ENCODE peak calls at places on chromosomes 16 and 17, in six cellular contexts. R is GM06990, S is SK-N-SH, E is H1, L is stomach, Z is Peyer's patch. Y is an unnamed sample. For H3K36me3, the result is how much of the 10 kb centered on the place peaks cover.

GRCh38 chr16:57781349-57781740 is 20.9 kb downstream of the KIFC3 start:
- DNase-seq in R (no peak), S (no peak), E (no peak), L (no peak), Z (no peak), Y (no peak)

GRCh38 chr16:11300560-11300892 is 19.4 kb upstream of the PRM1 start:
- DNase-seq in R (no peak), S (no peak), E (no peak), L (no peak), Z (no peak), Y (no peak)

GRCh38 chr17:47862621-47863440 is 11.9 kb upstream of the SP6 start:
- DNase-seq in R (no peak), S (no peak), E (no peak), L (no peak), Z (peak), Y (peak)

GRCh38 chr16:3173892-3174617 is 13.9 kb upstream of the OR1F1 start:
- DNase-seq in R (peak), S (peak), E (peak), L (no peak), Z (no peak), Y (no peak)

GRCh38 chr17:17795296-17795695 is 41.5 kb downstream of the SREBF1 start:
- DNase-seq in R (no peak), S (no peak), E (no peak), L (no peak), Z (no peak), Y (no peak)

GRCh38 chr17:78541488-78542237 is 35.5 kb downstream of the DNAH17 start:
- DNase-seq in R (no peak), S (no peak), E (no peak), L (no peak), Z (no peak), Y (no peak)

GRCh38 chr17:42361781-42362186 is 26.5 kb downstream of the STAT3 start:
- DNase-seq in R (no peak), S (no peak), E (no peak), L (no peak), Z (peak), Y (no peak)

GRCh38 chr16:88335150-88335685 is 47.5 kb upstream of the ZNF469 start:
- DNase-seq in R (no peak), S (no peak), E (no peak), L (no peak), Z (no peak), Y (no peak)

GRCh38 chr16:88651276-88651988 is 579 bp upstream of the CYBA start:
- DNase-seq in R (peak), S (peak), E (no peak), L (peak), Z (peak), Y (peak)

GRCh38 chr16:69404275-69404805 is 18.5 kb upstream of the TERF2 start:
- DNase-seq in R (no peak), S (no peak), E (no peak), L (peak), Z (peak), Y (no peak)

GRCh38 chr16:70573451-70574121 is 50.0 kb downstream of the SF3B3 start:
- DNase-seq in R (no peak), S (no peak), E (no peak), L (no peak), Z (peak), Y (no peak)

GRCh38 chr16:47036201-47036600 is 62.7 kb upstream of the DNAJA2 start:
- DNase-seq in R (no peak), S (no peak), E (no peak), L (no peak), Z (no peak), Y (no peak)

GRCh38 chr16:84759906-84760305 is 59.9 kb upstream of the CRISPLD2 start:
- DNase-seq in R (no peak), S (no peak), E (no peak), L (no peak), Z (no peak), Y (no peak)

GRCh38 chr17:64061157-64061898 is 40.9 kb upstream of the ICAM2 start:
- DNase-seq in R (peak), S (no peak), E (no peak), L (no peak), Z (peak), Y (no peak)

GRCh38 chr16:78291642-78292041 is 192.2 kb downstream of the WWOX start:
- DNase-seq in R (no peak), S (no peak), E (no peak), L (no peak), Z (no peak), Y (no peak)

GRCh38 chr16:89323120-89323960 is 105.8 kb downstream of the ZNF778 start:
- DNase-seq in R (no peak), S (no peak), E (no peak), L (no peak), Z (no peak), Y (no peak)

GRCh38 chr16:87043273-87044030 is 273.7 kb downstream of the C16orf95 start:
- DNase-seq in R (no peak), S (no peak), E (no peak), L (no peak), Z (no peak), Y (no peak)

GRCh38 chr16:8850279-8850885 is 18.4 kb downstream of the CARHSP1 start:
- DNase-seq in R (no peak), S (peak), E (no peak), L (no peak), Z (peak), Y (no peak)

GRCh38 chr17:27918498-27918897 is 25.3 kb upstream of the LYRM9 start:
- DNase-seq in R (no peak), S (no peak), E (no peak), L (no peak), Z (no peak), Y (no peak)

GRCh38 chr16:3731126-3731935 is 14.0 kb upstream of the TRAP1 start:
- DNase-seq in R (no peak), S (no peak), E (no peak), L (no peak), Z (peak), Y (no peak)

GRCh38 chr16:89993377-89993776 is 25.9 kb downstream of the DBNDD1 start:
- DNase-seq in R (no peak), S (no peak), E (no peak), L (no peak), Z (no peak), Y (no peak)

GRCh38 chr16:31181102-31181830 is 1.3 kb downstream of the FUS start:
- DNase-seq in R (peak), S (no peak), E (no peak), L (peak), Z (peak), Y (no peak)

GRCh38 chr16:53093162-53093744 is 38.5 kb downstream of the CHD9 start:
- DNase-seq in R (no peak), S (no peak), E (no peak), L (no peak), Z (no peak), Y (no peak)

GRCh38 chr17:62876664-62877411 is 68.7 kb upstream of the MARCHF10 start:
- DNase-seq in R (no peak), S (no peak), E (no peak), L (no peak), Z (no peak), Y (peak)

GRCh38 chr17:78408476-78409020 is 30.1 kb downstream of the PGS1 start:
- DNase-seq in R (no peak), S (no peak), E (no peak), L (no peak), Z (peak), Y (no peak)

GRCh38 chr16:66324785-66325184 is 41.7 kb upstream of the CDH5 start:
- DNase-seq in R (no peak), S (peak), E (peak), L (no peak), Z (no peak), Y (no peak)

GRCh38 chr17:50440172-50440837 is 14.3 kb downstream of the ACSF2 start:
- DNase-seq in R (no peak), S (no peak), E (no peak), L (peak), Z (peak), Y (no peak)

GRCh38 chr16:75351183-75351582 is 82.1 kb downstream of the CFDP1 start:
- DNase-seq in R (no peak), S (peak), E (no peak), L (no peak), Z (no peak), Y (peak)

GRCh38 chr17:50835563-50836231 is at the start of gene WFIKKN2:
- DNase-seq in R (no peak), S (no peak), E (no peak), L (no peak), Z (no peak), Y (no peak)

GRCh38 chr17:54968954-54969400 is 412 bp downstream of the STXBP4 start:
- DNase-seq in R (no peak), S (peak), E (no peak), L (no peak), Z (peak), Y (no peak)

GRCh38 chr17:39662551-39663339 is 2.4 kb upstream of the TCAP start:
- DNase-seq in R (no peak), S (no peak), E (peak), L (peak), Z (no peak), Y (no peak)

GRCh38 chr17:31095239-31096105 is 695 bp downstream of the NF1 start:
- DNase-seq in R (peak), S (peak), E (peak), L (peak), Z (peak), Y (no peak)

GRCh38 chr17:28008526-28008925 is 34.0 kb upstream of the NLK start:
- DNase-seq in R (no peak), S (no peak), E (peak), L (peak), Z (peak), Y (no peak)

GRCh38 chr17:68849673-68850260 is 105.4 kb downstream of the ABCA8 start:
- DNase-seq in R (no peak), S (no peak), E (no peak), L (no peak), Z (no peak), Y (no peak)

GRCh38 chr16:29815032-29815721 is 775 bp upstream of the PAGR1 start:
- DNase-seq in R (no peak), S (no peak), E (peak), L (no peak), Z (peak), Y (no peak)

GRCh38 chr17:19867654-19868395 is at the start of gene ULK2:
- DNase-seq in R (peak), S (peak), E (peak), L (peak), Z (peak), Y (no peak)

GRCh38 chr17:81404557-81405165 is 9.4 kb downstream of the BAHCC1 start:
- DNase-seq in R (no peak), S (no peak), E (no peak), L (no peak), Z (peak), Y (no peak)

GRCh38 chr17:53032861-53033271 is 789.9 kb upstream of the KIF2B start:
- DNase-seq in R (no peak), S (peak), E (peak), L (no peak), Z (no peak), Y (no peak)

GRCh38 chr17:36921131-36921851 is 16.0 kb upstream of the LHX1 start:
- DNase-seq in R (no peak), S (no peak), E (peak), L (peak), Z (no peak), Y (peak)

GRCh38 chr17:28760987-28761562 is 17.3 kb downstream of the TRAF4 start:
- DNase-seq in R (no peak), S (no peak), E (peak), L (peak), Z (peak), Y (no peak)

GRCh38 chr17:8187517-8188407 is 2.2 kb downstream of the BORCS6 start:
- DNase-seq in R (peak), S (peak), E (peak), L (peak), Z (peak), Y (peak)
- TF ChIP-seq CTCF in R (no peak), S (peak), E (no peak), L (no peak), Z (no peak), Y (peak)

GRCh38 chr17:9244066-9245052 is 223.0 kb downstream of the NTN1 start:
- DNase-seq in R (no peak), S (no peak), E (no peak), L (peak), Z (peak), Y (no peak)
- H3K36me3 ChIP-seq in R (under half), S (under half), E (under half), L (under half), Z (under half), Y (under half)

DNA sequence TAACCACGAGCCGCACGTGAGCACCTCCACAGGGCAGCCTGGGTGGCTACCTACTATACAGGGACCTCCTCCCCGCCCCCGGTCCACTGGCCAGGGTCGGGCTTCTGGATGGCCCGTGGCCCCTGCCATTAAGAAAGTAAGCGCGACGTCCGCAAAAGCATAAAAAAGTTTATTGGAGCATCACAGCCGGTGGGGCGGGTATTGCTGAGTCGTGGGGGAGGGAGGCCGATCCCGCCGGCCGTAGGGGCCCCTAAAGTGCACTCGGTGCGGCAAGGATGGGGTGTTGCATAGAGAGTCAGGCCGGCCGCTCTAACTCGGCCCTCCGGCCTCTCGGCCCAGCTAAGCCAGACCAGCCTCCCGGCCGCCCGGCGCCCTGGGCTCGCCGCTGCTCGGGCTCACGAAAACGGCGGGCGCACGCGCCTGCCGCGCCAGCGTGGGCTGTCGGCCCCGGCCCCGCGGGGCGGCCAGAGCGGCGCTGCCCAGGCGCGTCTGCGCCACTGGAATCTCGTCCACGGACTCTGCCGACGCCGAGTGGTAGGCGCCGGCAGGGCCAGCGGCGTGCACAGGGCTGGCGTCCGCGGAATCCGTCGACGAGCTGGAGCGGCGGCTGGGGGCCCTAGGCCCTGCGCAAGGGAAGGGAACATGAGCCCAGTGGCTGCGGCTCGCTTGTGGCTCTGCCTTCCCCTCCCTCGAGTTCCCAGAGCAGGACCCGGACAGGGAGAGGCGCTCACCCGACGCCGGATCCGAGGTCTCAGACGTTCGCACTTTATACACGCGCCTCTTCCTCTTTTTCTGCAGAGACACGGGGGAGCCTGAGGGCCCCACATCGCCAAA is 1.2 kb upstream of the TPPP3 start:
- DNase-seq in R (no peak), S (no peak), E (peak), L (no peak), Z (peak), Y (no peak)
- TF ChIP-seq CTCF in R (no peak), S (no peak), E (no peak), L (no peak), Z (no peak), Y (no peak)

GRCh38 chr16:1771072-1771863 is at the start of gene NME3:
- DNase-seq in R (peak), S (peak), E (peak), L (peak), Z (peak), Y (no peak)
- H3K36me3 ChIP-seq in R (under half), S (under half), E (under half), L (half or more), Z (under half), Y (under half)

GRCh38 chr17:1810450-1811103 is 19.1 kb downstream of the SMYD4 start:
- DNase-seq in R (no peak), S (no peak), E (no peak), L (no peak), Z (peak), Y (no peak)
- TF ChIP-seq CTCF in R (no peak), S (no peak), E (no peak), L (no peak), Z (no peak), Y (no peak)

GRCh38 chr16:15882563-15882962 is 5.8 kb downstream of the CEP20 start:
- DNase-seq in R (no peak), S (no peak), E (no peak), L (no peak), Z (no peak), Y (no peak)
- H3K36me3 ChIP-seq in R (under half), S (under half), E (under half), L (under half), Z (under half), Y (under half)

GRCh38 chr17:41258406-41258805 is 3.2 kb downstream of the KRTAP9-9 start:
- DNase-seq in R (no peak), S (no peak), E (no peak), L (no peak), Z (no peak), Y (no peak)
- TF ChIP-seq CTCF in R (no peak), S (no peak), E (no peak), L (no peak), Z (no peak), Y (no peak)

DNA sequence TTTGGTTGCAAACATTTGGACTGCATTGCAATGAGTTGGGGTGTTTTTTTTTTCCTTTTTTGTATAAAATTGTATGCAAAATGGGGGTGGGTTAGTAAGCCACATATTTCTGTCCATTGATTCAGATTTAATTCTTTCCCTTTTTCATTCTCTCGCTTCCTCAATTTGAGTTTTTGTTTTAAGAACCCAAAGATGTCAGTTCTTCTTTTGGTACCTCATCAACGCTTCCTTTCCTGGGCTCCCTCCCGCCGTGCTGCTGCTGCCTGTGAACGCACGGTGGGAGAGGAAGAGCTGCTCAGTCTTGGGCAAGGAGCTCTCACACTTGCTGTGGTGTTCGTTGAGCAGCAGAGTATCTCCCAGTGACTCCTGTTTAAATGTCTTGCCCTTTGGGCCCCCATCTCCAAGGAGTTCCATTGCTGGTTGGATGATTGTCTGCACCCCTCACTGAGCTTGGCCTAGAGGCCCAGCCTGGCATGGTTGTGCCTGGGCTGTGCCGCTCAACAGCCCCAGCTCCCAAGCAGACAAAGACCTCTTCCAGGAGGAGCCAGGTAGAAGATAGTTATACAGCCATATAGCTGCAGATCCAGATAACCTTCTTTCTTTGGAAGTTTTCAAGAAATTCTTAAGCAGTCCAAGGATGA is 13.6 kb downstream of the UBFD1 start:
- DNase-seq in R (peak), S (no peak), E (no peak), L (no peak), Z (no peak), Y (no peak)
- H3K36me3 ChIP-seq in R (under half), S (under half), E (under half), L (half or more), Z (under half), Y (under half)

DNA sequence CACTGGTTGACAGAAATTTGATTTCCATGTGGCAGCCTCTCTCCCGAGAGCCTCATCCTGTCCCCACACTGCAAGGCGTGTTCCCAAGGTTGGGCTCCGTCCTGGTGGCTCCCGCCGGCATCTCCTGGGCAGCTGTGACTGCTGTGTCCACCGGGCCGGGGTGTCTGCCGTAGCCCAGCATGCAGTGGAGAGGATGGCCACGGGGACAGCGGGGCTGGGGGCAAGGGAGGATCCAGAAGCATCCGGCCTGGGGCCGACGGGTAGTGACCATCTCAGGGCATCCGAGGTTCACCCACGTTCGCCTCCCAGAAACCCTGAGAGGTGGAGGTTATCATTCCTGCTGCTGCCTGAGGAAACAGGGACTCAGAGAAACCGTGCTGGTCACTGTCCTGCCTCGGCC is 7.3 kb upstream of the RAB40B start:
- DNase-seq in R (no peak), S (no peak), E (no peak), L (no peak), Z (no peak), Y (no peak)
- TF ChIP-seq CTCF in R (no peak), S (no peak), E (no peak), L (no peak), Z (no peak), Y (no peak)

Y was measured in Panc1.